ENCODE peak calls at places on chromosomes 4 and X, in ten cellular contexts. Q, K, I, C, V, W, M, G, D and J are unnamed samples.

GRCh38 chr4:58357947-58358346 is 1247.8 kb upstream of the IGFBP7 start:
- DNase-seq in G (no peak), I (no peak), C (no peak), Q (no peak), W (no peak), V (no peak), K (no peak), D (no peak), M (no peak), J (no peak)

GRCh38 chrX:46407753-46408130 is 137.5 kb downstream of the ZNF674 start:
- DNase-seq in K (no peak), G (no peak), W (no peak), C (no peak), Q (no peak), I (no peak), D (no peak), M (no peak), V (no peak), J (no peak)

GRCh38 chr4:99405433-99406115 is 29.6 kb downstream of the ADH7 start:
- DNase-seq in D (peak; percentile 47), W (peak; percentile 74), G (peak; percentile 75), Q (peak; percentile 84), I (peak; percentile 40), V (peak; percentile 73), C (peak; percentile 47), M (no peak), K (peak; percentile 66), J (peak; percentile 82)

GRCh38 chrX:39613997-39614679 is 483.6 kb downstream of the BCOR start:
- DNase-seq in M (no peak), W (no peak), K (peak; percentile 5), D (peak; percentile 53), C (no peak), V (no peak), I (no peak), G (peak; percentile 85), Q (no peak), J (no peak)

GRCh38 chrX:122579521-122579920 is 604.6 kb upstream of the GRIA3 start:
- DNase-seq in D (no peak), I (no peak), W (no peak), C (no peak), M (no peak), V (no peak), G (no peak), Q (no peak), K (no peak), J (no peak)

GRCh38 chrX:139795196-139795595 is 87.2 kb upstream of the MCF2 start:
- DNase-seq in I (no peak), C (no peak), M (no peak), D (no peak), K (no peak), W (no peak), G (peak; percentile 2), Q (no peak), V (no peak), J (no peak)

GRCh38 chr4:8144359-8144758 is 14.3 kb downstream of the ABLIM2 start:
- DNase-seq in D (no peak), Q (no peak), K (no peak), C (no peak), V (no peak), W (no peak), M (peak; percentile 26), G (no peak), I (no peak), J (peak; percentile 4)

GRCh38 chr4:168362025-168362401 is 43.5 kb upstream of the DDX60 start:
- DNase-seq in V (no peak), W (no peak), M (no peak), G (no peak), Q (no peak), C (no peak), K (no peak), I (no peak), D (no peak), J (no peak)

GRCh38 chr4:2828758-2829181 is 14.9 kb upstream of the ADD1 start:
- DNase-seq in Q (no peak), K (no peak), D (no peak), V (no peak), G (no peak), M (no peak), I (peak; percentile 31), W (no peak), C (peak; percentile 34), J (no peak)

GRCh38 chr4:124104101-124104500 is 608.4 kb downstream of the ANKRD50 start:
- DNase-seq in K (no peak), Q (no peak), I (no peak), D (no peak), M (no peak), V (peak; percentile 64), W (no peak), G (no peak), C (no peak), J (no peak)

GRCh38 chrX:39609941-39610340 is 487.8 kb downstream of the BCOR start:
- DNase-seq in Q (no peak), M (no peak), K (no peak), W (no peak), I (no peak), V (no peak), D (no peak), C (no peak), G (no peak), J (no peak)

GRCh38 chr4:79050521-79050880 is 111.3 kb upstream of the PAQR3 start:
- DNase-seq in M (no peak), Q (no peak), W (no peak), V (no peak), G (no peak), K (no peak), D (peak; percentile 81), I (no peak), C (peak; percentile 42), J (no peak)

GRCh38 chrX:153530411-153531145 is 13.1 kb downstream of the ATP2B3 start:
- DNase-seq in D (no peak), I (no peak), C (no peak), Q (no peak), W (no peak), K (no peak), G (no peak), M (no peak), V (no peak), J (no peak)